ENCODE peak calls at places on chromosomes 13 and 19, in four cellular contexts. J is OCI-LY7, U is astrocyte, Z is neural progenitor cell. I is an unnamed sample.

GRCh38 chr13:99864627-99864990 is 107.0 kb downstream of the ZIC5 start:
- DNase-seq in J (no peak), Z (no peak), U (no peak), I (no peak)

GRCh38 chr13:40352807-40353562 is 313.5 kb downstream of the FOXO1 start:
- DNase-seq in Z (no peak), J (no peak), U (peak; percentile 68), I (no peak)

GRCh38 chr19:12681074-12681987 is at the start of gene DHPS:
- DNase-seq in Z (peak; percentile 98), J (peak; percentile 99), U (peak; percentile 96), I (peak; percentile 98)

GRCh38 chr19:1220452-1221037 is 15.0 kb downstream of the STK11 start:
- DNase-seq in J (peak; percentile 47), U (no peak), Z (no peak), I (no peak)

GRCh38 chr19:34317311-34317927 is 47.6 kb upstream of the GPI start:
- DNase-seq in Z (no peak), U (peak; percentile 37), J (peak; percentile 20), I (no peak)

GRCh38 chr13:82698941-82699340 is 1183.3 kb downstream of the SLITRK1 start:
- DNase-seq in U (no peak), Z (no peak), J (no peak), I (no peak)

GRCh38 chr13:40589285-40590109 is 76.9 kb downstream of the FOXO1 start:
- DNase-seq in Z (peak; percentile 38), J (peak; percentile 97), U (peak; percentile 70), I (no peak)

GRCh38 chr19:22623841-22624221 is 10.3 kb upstream of the ZNF492 start:
- DNase-seq in J (no peak), U (no peak), Z (no peak), I (no peak)

GRCh38 chr19:48573163-48573505 is 21.2 kb downstream of the SULT2B1 start:
- DNase-seq in Z (peak; percentile 67), U (no peak), J (no peak), I (no peak)

DNA sequence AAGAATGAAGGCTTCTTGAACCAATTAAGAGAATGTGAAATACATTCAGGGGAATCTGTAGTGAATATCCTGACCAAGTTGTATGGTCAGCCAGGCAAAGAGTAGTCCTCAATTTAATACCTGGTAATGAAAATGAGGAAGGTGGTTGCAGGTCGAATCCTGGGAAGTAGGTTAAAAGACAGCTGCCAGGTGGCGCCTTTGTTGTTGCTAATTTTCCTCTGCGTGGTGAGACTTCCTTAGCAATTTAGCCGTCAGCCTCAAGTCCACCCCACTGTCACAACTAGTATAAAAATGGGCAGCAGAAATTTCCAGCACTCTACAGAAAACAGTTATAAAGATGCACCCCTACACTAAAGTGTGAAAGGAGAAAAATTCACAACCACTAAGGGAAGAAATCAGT is 235.7 kb downstream of the NHLRC3 start:
- DNase-seq in Z (peak; percentile 28), J (peak; percentile 47), U (no peak), I (no peak)
- H2AFZ ChIP-seq in Z (peak overlapping the region; percentile 48), J (peak overlapping the region; percentile 54), U (no peak overlapping the region), I (no peak overlapping the region)

GRCh38 chr13:110841846-110842245 is 73.0 kb downstream of the ANKRD10 start:
- DNase-seq in Z (no peak), J (no peak), U (no peak), I (no peak)

GRCh38 chr13:110841406-110841805 is 73.5 kb downstream of the ANKRD10 start:
- DNase-seq in U (no peak), Z (no peak), J (no peak), I (no peak)

GRCh38 chr13:110850840-110851239 is 64.0 kb downstream of the ANKRD10 start:
- DNase-seq in J (no peak), U (no peak), Z (no peak), I (no peak)

GRCh38 chr13:110850006-110850405 is 64.9 kb downstream of the ANKRD10 start:
- DNase-seq in U (no peak), J (no peak), Z (no peak), I (no peak)

DNA sequence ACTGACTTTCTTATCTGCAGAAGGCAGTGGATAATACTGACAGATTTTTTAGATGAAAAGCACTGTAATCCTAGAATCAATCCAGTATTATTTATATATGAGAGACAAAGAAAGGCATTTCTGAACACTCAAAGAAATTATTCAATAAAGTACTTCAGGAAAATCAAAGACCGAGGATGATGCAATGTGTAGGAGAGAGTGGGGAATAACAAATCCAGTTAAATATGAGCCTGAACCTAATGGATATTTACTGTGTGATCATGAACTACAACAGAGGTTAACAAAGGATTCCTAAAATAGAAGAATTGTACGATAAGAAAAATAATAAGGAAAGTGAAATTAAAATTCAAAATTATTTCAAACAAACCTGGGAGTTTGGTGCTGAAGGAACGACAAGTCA is 69.3 kb downstream of the ANKRD10 start:
- DNase-seq in J (no peak), Z (no peak), U (no peak), I (no peak)
- H2AFZ ChIP-seq in J (no peak overlapping the region), Z (no peak overlapping the region), U (no peak overlapping the region), I (no peak overlapping the region)

DNA sequence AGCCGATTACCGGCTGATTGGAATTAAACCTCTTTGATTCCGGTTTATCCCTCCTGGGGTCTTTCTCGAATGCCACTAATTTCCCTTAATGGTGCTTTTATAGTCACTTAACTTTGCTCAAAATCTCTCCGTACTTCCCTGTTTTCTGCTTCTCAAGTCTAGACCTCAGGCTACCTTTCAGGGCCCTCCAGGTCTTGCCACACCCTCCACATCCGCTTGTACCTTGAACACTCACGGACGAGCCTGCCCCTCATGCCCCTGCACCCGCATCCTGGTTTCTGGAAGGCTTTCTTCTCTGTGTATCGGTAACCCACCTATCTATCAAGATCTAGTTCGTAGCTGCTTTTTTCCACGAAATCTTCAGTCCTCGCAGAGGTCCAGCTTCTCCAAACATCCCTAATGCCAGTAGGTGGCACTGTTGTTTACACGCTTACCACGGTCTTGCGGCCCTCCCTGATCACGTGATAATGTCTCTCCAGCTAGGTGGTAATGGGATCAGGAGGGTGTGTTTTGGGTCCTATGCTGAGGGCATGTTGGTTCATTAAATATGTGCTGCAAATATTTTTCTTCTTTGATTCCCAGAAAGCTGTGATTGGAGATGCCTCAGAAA is 13.8 kb downstream of the ATP12A start:
- DNase-seq in J (peak; percentile 82), U (no peak), Z (peak; percentile 86), I (peak; percentile 74)
- H2AFZ ChIP-seq in J (peak overlapping the region; percentile 58), U (no peak overlapping the region), Z (peak overlapping the region; percentile 93), I (peak overlapping the region; percentile 83)

GRCh38 chr13:77832339-77833100 is 86.1 kb downstream of the EDNRB start:
- DNase-seq in U (peak; percentile 26), Z (peak; percentile 50), J (no peak), I (no peak)

GRCh38 chr13:77833331-77833863 is 85.2 kb downstream of the EDNRB start:
- DNase-seq in J (no peak), Z (peak; percentile 10), U (peak; percentile 54), I (no peak)

GRCh38 chr13:77828815-77829214 is 89.8 kb downstream of the EDNRB start:
- DNase-seq in J (no peak), U (no peak), Z (no peak), I (no peak)

GRCh38 chr13:77829963-77830362 is 88.7 kb downstream of the EDNRB start:
- DNase-seq in U (no peak), J (no peak), Z (no peak), I (no peak)

GRCh38 chr13:77831870-77832269 is 86.8 kb downstream of the EDNRB start:
- DNase-seq in J (no peak), Z (no peak), U (no peak), I (no peak)
- H2AFZ ChIP-seq in J (no peak overlapping the region), Z (no peak overlapping the region), U (no peak overlapping the region), I (no peak overlapping the region)

GRCh38 chr19:10566408-10566657 is 523 bp upstream of the KRI1 start:
- DNase-seq in U (no peak), J (no peak), Z (no peak), I (no peak)

GRCh38 chr19:10567696-10568443 is 909 bp downstream of the CDKN2D start:
- DNase-seq in U (no peak), Z (no peak), J (no peak), I (no peak)

GRCh38 chr19:10568826-10569651 is at the start of gene CDKN2D:
- DNase-seq in U (peak; percentile 97), Z (peak; percentile 100), J (peak; percentile 100), I (peak; percentile 98)

GRCh38 chr19:10566658-10567410 is 1.0 kb upstream of the KRI1 start:
- DNase-seq in U (no peak), Z (no peak), J (peak; percentile 45), I (no peak)

GRCh38 chr19:10568444-10568825 is 344 bp downstream of the CDKN2D start:
- DNase-seq in U (no peak), J (peak; percentile 77), Z (no peak), I (no peak)
- H2AFZ ChIP-seq in U (peak overlapping the region; percentile 85), J (no peak overlapping the region), Z (peak overlapping the region; percentile 79), I (no peak overlapping the region)

GRCh38 chr19:18000981-18001836 is 6.8 kb upstream of the ARRDC2 start:
- DNase-seq in U (peak; percentile 60), J (peak; percentile 89), Z (peak; percentile 69), I (peak; percentile 81)
- H2AFZ ChIP-seq in U (peak overlapping the region; percentile 87), J (peak overlapping the region; percentile 26), Z (peak overlapping the region; percentile 83), I (no peak overlapping the region)